ENCODE peak calls at places on chromosomes 6 and 20, in four cellular contexts. One of them, this sample, is unnamed.

GRCh38 chr20:42179768-42180167 is 561.6 kb upstream of the CHD6 start:
- DNase-seq in HuH-7: no peak
- DNase-seq in SJSA1: no peak
- DNase-seq in stimulated activated CD4-positive, alpha-beta T cell treated with anti-CD3 and anti-CD28 coated beads, Interleukin-2, amount 100 ng/mL, for 48 hours: no peak
- DNase-seq in this sample: peak

GRCh38 chr6:149211046-149211571 is 106.4 kb upstream of the TAB2 start:
- DNase-seq in SJSA1: no peak
- DNase-seq in HuH-7: no peak
- DNase-seq in stimulated activated CD4-positive, alpha-beta T cell treated with anti-CD3 and anti-CD28 coated beads, Interleukin-2, amount 100 ng/mL, for 48 hours: no peak
- DNase-seq in this sample: no peak

GRCh38 chr6:18897350-18897749 is 510.2 kb downstream of the RNF144B start:
- DNase-seq in HuH-7: no peak
- DNase-seq in SJSA1: no peak
- DNase-seq in stimulated activated CD4-positive, alpha-beta T cell treated with anti-CD3 and anti-CD28 coated beads, Interleukin-2, amount 100 ng/mL, for 48 hours: no peak
- DNase-seq in this sample: no peak

GRCh38 chr20:23049201-23049932 is at the start of gene THBD:
- DNase-seq in stimulated activated CD4-positive, alpha-beta T cell treated with anti-CD3 and anti-CD28 coated beads, Interleukin-2, amount 100 ng/mL, for 48 hours: no peak
- DNase-seq in SJSA1: peak
- DNase-seq in HuH-7: no peak
- DNase-seq in this sample: no peak

GRCh38 chr6:146917182-146917581 is 287.0 kb upstream of the STXBP5 start:
- DNase-seq in SJSA1: no peak
- DNase-seq in stimulated activated CD4-positive, alpha-beta T cell treated with anti-CD3 and anti-CD28 coated beads, Interleukin-2, amount 100 ng/mL, for 48 hours: no peak
- DNase-seq in HuH-7: no peak
- DNase-seq in this sample: no peak

GRCh38 chr6:152598421-152598820 is 38.7 kb downstream of the SYNE1 start:
- DNase-seq in SJSA1: no peak
- DNase-seq in stimulated activated CD4-positive, alpha-beta T cell treated with anti-CD3 and anti-CD28 coated beads, Interleukin-2, amount 100 ng/mL, for 48 hours: no peak
- DNase-seq in HuH-7: no peak
- DNase-seq in this sample: no peak

GRCh38 chr6:44075137-44076015 is 51.9 kb downstream of the MRPL14 start:
- DNase-seq in stimulated activated CD4-positive, alpha-beta T cell treated with anti-CD3 and anti-CD28 coated beads, Interleukin-2, amount 100 ng/mL, for 48 hours: no peak
- DNase-seq in HuH-7: no peak
- DNase-seq in SJSA1: no peak
- DNase-seq in this sample: no peak

GRCh38 chr6:44658571-44658970 is 271.1 kb downstream of the CDC5L start:
- DNase-seq in HuH-7: no peak
- DNase-seq in stimulated activated CD4-positive, alpha-beta T cell treated with anti-CD3 and anti-CD28 coated beads, Interleukin-2, amount 100 ng/mL, for 48 hours: no peak
- DNase-seq in SJSA1: no peak
- DNase-seq in this sample: no peak

GRCh38 chr6:13431059-13431656 is 56.2 kb downstream of the GFOD1 start:
- DNase-seq in HuH-7: no peak
- DNase-seq in SJSA1: no peak
- DNase-seq in stimulated activated CD4-positive, alpha-beta T cell treated with anti-CD3 and anti-CD28 coated beads, Interleukin-2, amount 100 ng/mL, for 48 hours: no peak
- DNase-seq in this sample: peak

GRCh38 chr6:16760536-16761468 is at the start of gene ATXN1:
- DNase-seq in HuH-7: peak
- DNase-seq in stimulated activated CD4-positive, alpha-beta T cell treated with anti-CD3 and anti-CD28 coated beads, Interleukin-2, amount 100 ng/mL, for 48 hours: peak
- DNase-seq in SJSA1: peak
- DNase-seq in this sample: peak

GRCh38 chr20:32019156-32019510 is 8.9 kb downstream of the CCM2L start:
- DNase-seq in HuH-7: peak
- DNase-seq in stimulated activated CD4-positive, alpha-beta T cell treated with anti-CD3 and anti-CD28 coated beads, Interleukin-2, amount 100 ng/mL, for 48 hours: no peak
- DNase-seq in SJSA1: no peak
- DNase-seq in this sample: no peak

GRCh38 chr6:11203306-11204009 is 29.0 kb downstream of the NEDD9 start:
- DNase-seq in stimulated activated CD4-positive, alpha-beta T cell treated with anti-CD3 and anti-CD28 coated beads, Interleukin-2, amount 100 ng/mL, for 48 hours: no peak
- DNase-seq in HuH-7: no peak
- DNase-seq in SJSA1: no peak
- DNase-seq in this sample: no peak